ENCODE peak calls at places on chromosomes 7 and 10, in eight cellular contexts. M is suprapubic skin, I is endothelial cell, E is hepatocyte, R is colonic mucosa, C is cardiac fibroblast, J is endodermal cell, T is fibroblast of pulmonary artery. P is an unnamed sample.

GRCh38 chr10:84493951-84494848 is 165.8 kb downstream of the CCSER2 start:
- DNase-seq in M (no peak), I (no peak), E (peak), R (no peak), C (peak), J (peak), T (peak), P (no peak)

GRCh38 chr7:74722045-74722603 is 51.7 kb upstream of the NCF1 start:
- DNase-seq in M (no peak), I (no peak), E (peak), R (no peak), C (no peak), J (no peak), T (no peak), P (no peak)

GRCh38 chr10:49273082-49273465 is 25.9 kb upstream of the C10orf71 start:
- DNase-seq in M (no peak), I (no peak), E (no peak), R (no peak), C (no peak), J (peak), T (no peak), P (peak)

GRCh38 chr7:22586806-22587180 is 86.8 kb upstream of the STEAP1B start:
- DNase-seq in M (no peak), I (no peak), E (peak), R (no peak), C (peak), J (peak), T (peak), P (no peak)

GRCh38 chr10:104328916-104329710 is 9.2 kb downstream of the ITPRIP start:
- DNase-seq in M (peak), I (peak), E (peak), R (no peak), C (peak), J (peak), T (peak), P (no peak)

GRCh38 chr10:29328988-29329387 is 40.1 kb downstream of the LYZL1 start:
- DNase-seq in M (no peak), I (no peak), E (no peak), R (no peak), C (no peak), J (no peak), T (peak), P (no peak)

GRCh38 chr10:33657154-33657900 is 322.9 kb upstream of the NRP1 start:
- DNase-seq in M (no peak), I (no peak), E (no peak), R (no peak), C (peak), J (no peak), T (peak), P (no peak)

GRCh38 chr7:81297317-81297716 is 378.5 kb upstream of the SEMA3C start:
- DNase-seq in M (no peak), I (no peak), E (no peak), R (no peak), C (no peak), J (no peak), T (peak), P (no peak)

GRCh38 chr10:86451604-86451960 is 70.0 kb downstream of the WAPL start:
- DNase-seq in M (no peak), I (no peak), E (no peak), R (no peak), C (no peak), J (no peak), T (no peak), P (no peak)

GRCh38 chr7:32588657-32589056 is 93.4 kb downstream of the AVL9 start:
- DNase-seq in M (no peak), I (no peak), E (peak), R (no peak), C (peak), J (no peak), T (peak), P (no peak)
- TF ChIP-seq CTCF in M (no peak), I (no peak), E (no peak), R (no peak), C (no peak), J (no peak), T (peak), P (no peak)

GRCh38 chr7:99949645-99950228 is 20.3 kb upstream of the GJC3 start:
- DNase-seq in M (no peak), I (no peak), E (no peak), R (no peak), C (peak), J (no peak), T (peak), P (no peak)
- TF ChIP-seq CTCF in M (no peak), I (peak), E (peak), R (no peak), C (peak), J (peak), T (peak), P (peak)

GRCh38 chr10:87622290-87623004 is 37.2 kb upstream of the PAPSS2 start:
- DNase-seq in M (no peak), I (no peak), E (no peak), R (no peak), C (no peak), J (peak), T (no peak), P (no peak)
- TF ChIP-seq CTCF in M (no peak), I (no peak), E (no peak), R (no peak), C (no peak), J (peak), T (no peak), P (peak)

DNA sequence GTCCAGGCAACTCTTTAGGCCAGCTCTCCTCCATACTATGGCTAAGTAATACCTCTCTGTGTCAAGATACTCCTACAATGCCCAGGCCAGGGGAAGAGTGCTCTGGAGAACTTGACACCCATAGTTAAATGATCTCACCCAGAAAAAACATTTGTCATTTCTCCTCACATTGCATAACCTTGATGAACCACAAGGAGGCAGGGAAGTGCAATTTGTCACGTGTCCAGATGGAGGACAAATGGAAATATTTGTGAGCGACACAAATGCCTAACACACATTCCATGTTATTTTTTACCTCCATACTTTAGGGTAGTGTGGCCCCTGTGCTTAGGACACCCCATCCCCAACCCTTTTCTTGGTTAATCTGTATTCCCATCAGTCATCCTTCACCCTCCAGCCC is 78.3 kb downstream of the HTR7 start:
- DNase-seq in M (no peak), I (no peak), E (no peak), R (no peak), C (peak), J (peak), T (peak), P (no peak)
- TF ChIP-seq CTCF in M (no peak), I (peak), E (no peak), R (no peak), C (peak), J (peak), T (peak), P (peak)

GRCh38 chr10:91603173-91603572 is 29.7 kb downstream of the PPP1R3C start:
- DNase-seq in M (no peak), I (no peak), E (no peak), R (no peak), C (no peak), J (no peak), T (no peak), P (no peak)

GRCh38 chr10:91603931-91604331 is 28.9 kb downstream of the PPP1R3C start:
- DNase-seq in M (no peak), I (no peak), E (peak), R (no peak), C (peak), J (no peak), T (peak), P (no peak)

GRCh38 chr10:91605968-91606367 is 26.9 kb downstream of the PPP1R3C start:
- DNase-seq in M (no peak), I (no peak), E (no peak), R (no peak), C (no peak), J (no peak), T (no peak), P (no peak)

GRCh38 chr10:91604936-91605534 is 27.8 kb downstream of the PPP1R3C start:
- DNase-seq in M (no peak), I (no peak), E (no peak), R (no peak), C (peak), J (no peak), T (peak), P (no peak)

DNA sequence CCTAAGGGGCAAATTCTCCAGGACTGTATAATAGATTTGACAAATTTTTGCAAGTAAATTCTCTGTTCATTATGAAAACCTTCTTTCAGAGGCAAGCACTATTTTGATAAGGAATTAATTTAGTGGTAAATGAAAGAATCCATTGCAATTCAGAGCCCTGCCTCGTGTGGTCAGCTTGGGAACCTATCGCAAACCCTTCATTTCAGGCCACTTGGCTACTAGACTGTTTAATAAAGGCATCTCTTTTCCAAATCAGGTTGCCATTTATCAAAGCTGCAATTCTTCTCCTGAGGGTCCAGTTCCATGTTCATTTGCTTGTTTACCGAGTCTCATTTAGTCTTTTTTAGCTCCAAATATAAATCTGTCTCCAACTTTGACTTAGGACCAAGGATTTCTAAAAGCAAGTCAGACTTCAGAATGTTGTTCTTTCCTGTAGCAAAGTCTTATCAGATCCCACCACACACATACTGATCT is 28.4 kb downstream of the PPP1R3C start:
- DNase-seq in M (no peak), I (no peak), E (no peak), R (no peak), C (no peak), J (no peak), T (peak), P (no peak)
- TF ChIP-seq CTCF in M (no peak), I (no peak), E (no peak), R (no peak), C (peak), J (peak), T (peak), P (peak)

DNA sequence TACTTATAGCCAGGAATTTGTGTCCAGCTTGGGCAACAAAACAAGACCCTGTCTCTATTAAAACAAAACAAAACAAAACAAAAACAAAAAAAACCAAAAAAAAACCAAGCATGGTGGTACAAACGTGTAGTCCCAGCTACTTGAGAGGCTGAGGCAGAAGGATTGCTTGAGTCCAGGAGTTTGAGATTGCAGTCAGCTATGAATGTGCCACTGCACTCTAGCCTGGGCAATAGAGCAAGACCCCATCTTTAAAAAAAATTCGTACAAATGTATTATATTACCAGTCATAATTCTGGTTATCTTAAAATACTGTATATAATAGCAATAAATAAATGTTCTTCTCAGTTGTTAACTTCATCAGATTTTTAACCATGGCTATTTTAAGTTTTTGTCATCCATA is 2.3 kb upstream of the BBS9 start:
- DNase-seq in M (no peak), I (no peak), E (no peak), R (no peak), C (no peak), J (no peak), T (no peak), P (no peak)
- TF ChIP-seq CTCF in M (no peak), I (no peak), E (no peak), R (no peak), C (no peak), J (no peak), T (no peak), P (no peak)

GRCh38 chr10:19412531-19412930 is 363.9 kb downstream of the MALRD1 start:
- DNase-seq in M (no peak), I (peak), E (peak), R (no peak), C (peak), J (peak), T (peak), P (no peak)
- TF ChIP-seq CTCF in M (peak), I (no peak), E (peak), R (peak), C (peak), J (peak), T (peak), P (peak)

DNA sequence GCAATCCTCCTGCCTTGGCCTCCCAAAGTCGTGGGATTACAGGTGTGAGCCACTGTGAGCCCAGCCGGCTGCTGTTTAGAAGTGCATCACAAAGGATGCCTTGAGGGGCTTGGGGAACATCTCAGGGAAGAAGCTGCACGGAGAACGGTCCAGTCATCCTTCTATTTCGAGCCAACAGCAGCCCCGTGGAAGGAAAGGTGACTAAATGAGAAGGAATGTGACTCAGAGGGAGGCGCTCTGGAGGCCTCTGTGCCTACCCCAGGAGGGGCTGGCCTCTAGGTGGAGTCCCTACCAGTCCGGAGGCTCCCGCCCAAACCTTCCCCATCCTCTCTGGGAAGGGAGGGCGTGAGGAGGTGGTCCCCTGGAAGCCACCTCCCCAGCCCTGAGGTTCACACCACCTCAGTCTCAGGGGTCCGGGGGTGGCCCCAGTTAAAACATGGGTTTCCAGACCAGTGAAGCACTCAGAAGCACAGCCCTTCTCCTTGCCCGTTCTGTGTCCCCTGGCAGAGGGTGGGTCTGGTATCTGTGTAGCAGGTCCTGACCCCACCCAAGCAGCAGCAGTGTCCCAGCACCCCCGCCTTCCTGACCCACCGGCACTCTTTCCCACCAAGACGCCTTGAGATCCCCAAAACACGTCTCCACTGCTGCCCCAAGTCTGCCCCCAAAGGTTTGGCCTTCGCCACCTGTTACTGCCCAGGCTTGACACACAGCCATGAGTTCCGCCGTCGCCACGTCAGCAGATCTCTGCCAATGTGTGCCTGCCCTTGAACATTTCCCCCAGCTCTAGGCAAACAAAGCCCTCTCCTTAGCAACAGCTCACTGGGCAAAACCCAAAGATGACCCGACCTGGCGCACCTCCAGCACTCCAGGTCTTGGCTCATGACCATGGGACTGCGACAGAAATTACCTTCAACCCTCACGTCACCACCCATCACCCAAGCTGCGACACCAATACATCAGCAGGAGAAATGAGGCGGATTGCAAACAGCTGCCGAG is 75.9 kb downstream of the CTBP2 start:
- DNase-seq in M (peak), I (no peak), E (peak), R (no peak), C (peak), J (peak), T (peak), P (no peak)
- TF ChIP-seq CTCF in M (no peak), I (no peak), E (no peak), R (no peak), C (peak), J (peak), T (peak), P (no peak)

GRCh38 chr10:62545667-62546066 is 171.5 kb downstream of the ZNF365 start:
- DNase-seq in M (no peak), I (no peak), E (no peak), R (no peak), C (peak), J (no peak), T (peak), P (no peak)

GRCh38 chr10:62543566-62543965 is 169.4 kb downstream of the ZNF365 start:
- DNase-seq in M (no peak), I (no peak), E (no peak), R (no peak), C (peak), J (no peak), T (no peak), P (no peak)

GRCh38 chr10:62545155-62545554 is 171.0 kb downstream of the ZNF365 start:
- DNase-seq in M (no peak), I (no peak), E (no peak), R (no peak), C (no peak), J (no peak), T (no peak), P (no peak)

GRCh38 chr10:62541811-62542210 is 167.6 kb downstream of the ZNF365 start:
- DNase-seq in M (no peak), I (no peak), E (no peak), R (no peak), C (no peak), J (no peak), T (no peak), P (no peak)

DNA sequence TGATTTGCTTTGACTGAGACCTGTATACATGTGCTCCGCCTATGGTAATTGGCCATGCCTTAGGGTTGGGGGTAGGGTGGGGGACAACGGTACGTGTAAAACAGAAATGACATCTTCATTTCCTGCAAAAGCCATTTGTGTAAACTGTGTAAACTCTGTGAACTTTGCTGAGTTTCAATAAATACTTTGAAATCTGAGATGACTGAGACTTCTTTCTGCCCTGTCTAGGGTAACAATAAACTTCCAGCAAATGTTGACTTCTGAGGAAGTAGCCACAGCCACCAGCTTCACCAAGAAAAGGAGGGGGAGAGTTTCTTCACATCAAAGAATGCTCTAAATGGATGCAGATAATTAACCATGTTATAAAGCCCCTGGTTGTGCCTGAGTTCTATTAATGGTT is 169.8 kb downstream of the ZNF365 start:
- DNase-seq in M (no peak), I (no peak), E (no peak), R (no peak), C (no peak), J (no peak), T (no peak), P (no peak)
- TF ChIP-seq CTCF in M (no peak), I (no peak), E (no peak), R (no peak), C (no peak), J (no peak), T (no peak), P (no peak)

P was measured in type B pancreatic cell.